ENCODE peak calls at places on chromosomes 7 and 10, in nine cellular contexts. One of them, this sample, is unnamed.

GRCh38 chr10:31033166-31033565 is 1.5 kb upstream of the ZNF438 start:
- DNase-seq in left lobe of liver: no peak
- DNase-seq in NCI-H2029: no peak
- DNase-seq in iPS DF 19.7: no peak
- DNase-seq in AG09309: no peak
- DNase-seq in non-pigmented ciliary epithelial cell: no peak
- DNase-seq in tibial artery: no peak
- DNase-seq in activated CD4-positive, alpha-beta T cell treated with anti-CD3 and anti-CD28 coated beads for 24 hours: no peak
- DNase-seq in stromal cell of bone marrow: no peak
- DNase-seq in this sample: no peak

GRCh38 chr10:91349381-91349780 is 60.8 kb upstream of the HECTD2 start:
- DNase-seq in left lobe of liver: no peak
- DNase-seq in iPS DF 19.7: no peak
- DNase-seq in non-pigmented ciliary epithelial cell: peak
- DNase-seq in stromal cell of bone marrow: peak
- DNase-seq in tibial artery: peak
- DNase-seq in AG09309: peak
- DNase-seq in NCI-H2029: no peak
- DNase-seq in activated CD4-positive, alpha-beta T cell treated with anti-CD3 and anti-CD28 coated beads for 24 hours: no peak
- DNase-seq in this sample: no peak

GRCh38 chr10:93437946-93438795 is 44.0 kb downstream of the MYOF start:
- DNase-seq in NCI-H2029: no peak
- DNase-seq in activated CD4-positive, alpha-beta T cell treated with anti-CD3 and anti-CD28 coated beads for 24 hours: no peak
- DNase-seq in iPS DF 19.7: no peak
- DNase-seq in non-pigmented ciliary epithelial cell: peak
- DNase-seq in AG09309: no peak
- DNase-seq in tibial artery: no peak
- DNase-seq in stromal cell of bone marrow: no peak
- DNase-seq in left lobe of liver: no peak
- DNase-seq in this sample: no peak

GRCh38 chr10:113047605-113047962 is 97.5 kb downstream of the TCF7L2 start:
- DNase-seq in non-pigmented ciliary epithelial cell: no peak
- DNase-seq in activated CD4-positive, alpha-beta T cell treated with anti-CD3 and anti-CD28 coated beads for 24 hours: no peak
- DNase-seq in AG09309: no peak
- DNase-seq in NCI-H2029: no peak
- DNase-seq in left lobe of liver: no peak
- DNase-seq in tibial artery: peak
- DNase-seq in iPS DF 19.7: no peak
- DNase-seq in stromal cell of bone marrow: peak
- DNase-seq in this sample: no peak

GRCh38 chr7:156829669-156830336 is 63.2 kb downstream of the LMBR1 start:
- DNase-seq in stromal cell of bone marrow: no peak
- DNase-seq in left lobe of liver: no peak
- DNase-seq in non-pigmented ciliary epithelial cell: no peak
- DNase-seq in activated CD4-positive, alpha-beta T cell treated with anti-CD3 and anti-CD28 coated beads for 24 hours: no peak
- DNase-seq in tibial artery: no peak
- DNase-seq in AG09309: no peak
- DNase-seq in NCI-H2029: no peak
- DNase-seq in iPS DF 19.7: no peak
- DNase-seq in this sample: no peak

GRCh38 chr7:37759519-37759918 is 76.0 kb downstream of the GPR141 start:
- DNase-seq in left lobe of liver: no peak
- DNase-seq in stromal cell of bone marrow: no peak
- DNase-seq in NCI-H2029: no peak
- DNase-seq in tibial artery: no peak
- DNase-seq in iPS DF 19.7: no peak
- DNase-seq in non-pigmented ciliary epithelial cell: no peak
- DNase-seq in activated CD4-positive, alpha-beta T cell treated with anti-CD3 and anti-CD28 coated beads for 24 hours: no peak
- DNase-seq in AG09309: no peak
- DNase-seq in this sample: no peak

GRCh38 chr7:106947244-106947728 is 82.2 kb downstream of the PIK3CG start:
- DNase-seq in tibial artery: no peak
- DNase-seq in iPS DF 19.7: peak
- DNase-seq in activated CD4-positive, alpha-beta T cell treated with anti-CD3 and anti-CD28 coated beads for 24 hours: peak
- DNase-seq in left lobe of liver: no peak
- DNase-seq in NCI-H2029: peak
- DNase-seq in stromal cell of bone marrow: peak
- DNase-seq in AG09309: peak
- DNase-seq in non-pigmented ciliary epithelial cell: peak
- DNase-seq in this sample: no peak

GRCh38 chr7:135177021-135177696 is 6.7 kb upstream of the CYREN start:
- DNase-seq in left lobe of liver: no peak
- DNase-seq in activated CD4-positive, alpha-beta T cell treated with anti-CD3 and anti-CD28 coated beads for 24 hours: no peak
- DNase-seq in iPS DF 19.7: peak
- DNase-seq in stromal cell of bone marrow: no peak
- DNase-seq in AG09309: no peak
- DNase-seq in tibial artery: no peak
- DNase-seq in NCI-H2029: no peak
- DNase-seq in non-pigmented ciliary epithelial cell: no peak
- DNase-seq in this sample: no peak

GRCh38 chr7:91582799-91583230 is 297.7 kb downstream of the MTERF1 start:
- DNase-seq in NCI-H2029: no peak
- DNase-seq in non-pigmented ciliary epithelial cell: no peak
- DNase-seq in activated CD4-positive, alpha-beta T cell treated with anti-CD3 and anti-CD28 coated beads for 24 hours: no peak
- DNase-seq in AG09309: no peak
- DNase-seq in iPS DF 19.7: no peak
- DNase-seq in stromal cell of bone marrow: no peak
- DNase-seq in tibial artery: no peak
- DNase-seq in left lobe of liver: no peak
- DNase-seq in this sample: no peak

GRCh38 chr7:80736371-80736770 is 97.9 kb downstream of the CD36 start:
- DNase-seq in stromal cell of bone marrow: no peak
- DNase-seq in AG09309: no peak
- DNase-seq in iPS DF 19.7: no peak
- DNase-seq in activated CD4-positive, alpha-beta T cell treated with anti-CD3 and anti-CD28 coated beads for 24 hours: no peak
- DNase-seq in tibial artery: no peak
- DNase-seq in NCI-H2029: no peak
- DNase-seq in non-pigmented ciliary epithelial cell: no peak
- DNase-seq in left lobe of liver: no peak
- DNase-seq in this sample: no peak

GRCh38 chr10:62903828-62904227 is 87.7 kb upstream of the EGR2 start:
- DNase-seq in AG09309: no peak
- DNase-seq in NCI-H2029: no peak
- DNase-seq in left lobe of liver: no peak
- DNase-seq in activated CD4-positive, alpha-beta T cell treated with anti-CD3 and anti-CD28 coated beads for 24 hours: no peak
- DNase-seq in iPS DF 19.7: no peak
- DNase-seq in tibial artery: no peak
- DNase-seq in non-pigmented ciliary epithelial cell: no peak
- DNase-seq in stromal cell of bone marrow: no peak
- DNase-seq in this sample: no peak

GRCh38 chr10:103431902-103432301 is 20.3 kb downstream of the CALHM2 start:
- DNase-seq in activated CD4-positive, alpha-beta T cell treated with anti-CD3 and anti-CD28 coated beads for 24 hours: no peak
- DNase-seq in left lobe of liver: no peak
- DNase-seq in AG09309: no peak
- DNase-seq in non-pigmented ciliary epithelial cell: no peak
- DNase-seq in tibial artery: peak
- DNase-seq in NCI-H2029: no peak
- DNase-seq in iPS DF 19.7: no peak
- DNase-seq in stromal cell of bone marrow: no peak
- DNase-seq in this sample: no peak

GRCh38 chr10:131311661-131312260 is at the start of gene TCERG1L:
- DNase-seq in AG09309: no peak
- DNase-seq in non-pigmented ciliary epithelial cell: no peak
- DNase-seq in iPS DF 19.7: no peak
- DNase-seq in left lobe of liver: no peak
- DNase-seq in stromal cell of bone marrow: no peak
- DNase-seq in activated CD4-positive, alpha-beta T cell treated with anti-CD3 and anti-CD28 coated beads for 24 hours: no peak
- DNase-seq in NCI-H2029: peak
- DNase-seq in tibial artery: no peak
- DNase-seq in this sample: no peak

GRCh38 chr10:78756604-78757442 is 311.9 kb upstream of the ZMIZ1 start:
- DNase-seq in tibial artery: peak
- DNase-seq in stromal cell of bone marrow: peak
- DNase-seq in AG09309: peak
- DNase-seq in left lobe of liver: peak
- DNase-seq in NCI-H2029: no peak
- DNase-seq in activated CD4-positive, alpha-beta T cell treated with anti-CD3 and anti-CD28 coated beads for 24 hours: peak
- DNase-seq in non-pigmented ciliary epithelial cell: peak
- DNase-seq in iPS DF 19.7: no peak
- DNase-seq in this sample: peak

GRCh38 chr10:70323143-70323696 is 39.4 kb upstream of the NPFFR1 start:
- DNase-seq in left lobe of liver: no peak
- DNase-seq in NCI-H2029: no peak
- DNase-seq in tibial artery: peak
- DNase-seq in stromal cell of bone marrow: no peak
- DNase-seq in AG09309: no peak
- DNase-seq in iPS DF 19.7: no peak
- DNase-seq in activated CD4-positive, alpha-beta T cell treated with anti-CD3 and anti-CD28 coated beads for 24 hours: no peak
- DNase-seq in non-pigmented ciliary epithelial cell: no peak
- DNase-seq in this sample: no peak

GRCh38 chr7:27905951-27906350 is 166.0 kb downstream of the TAX1BP1 start:
- DNase-seq in non-pigmented ciliary epithelial cell: no peak
- DNase-seq in activated CD4-positive, alpha-beta T cell treated with anti-CD3 and anti-CD28 coated beads for 24 hours: no peak
- DNase-seq in tibial artery: no peak
- DNase-seq in left lobe of liver: no peak
- DNase-seq in stromal cell of bone marrow: no peak
- DNase-seq in NCI-H2029: no peak
- DNase-seq in iPS DF 19.7: no peak
- DNase-seq in AG09309: no peak
- DNase-seq in this sample: no peak

GRCh38 chr7:72335561-72336381 is 76.4 kb downstream of the CALN1 start:
- DNase-seq in iPS DF 19.7: no peak
- DNase-seq in NCI-H2029: no peak
- DNase-seq in activated CD4-positive, alpha-beta T cell treated with anti-CD3 and anti-CD28 coated beads for 24 hours: no peak
- DNase-seq in non-pigmented ciliary epithelial cell: no peak
- DNase-seq in AG09309: no peak
- DNase-seq in tibial artery: no peak
- DNase-seq in left lobe of liver: no peak
- DNase-seq in stromal cell of bone marrow: no peak
- DNase-seq in this sample: no peak

GRCh38 chr7:5508698-5509097 is 85.1 kb upstream of the TNRC18 start:
- DNase-seq in tibial artery: no peak
- DNase-seq in stromal cell of bone marrow: no peak
- DNase-seq in AG09309: no peak
- DNase-seq in activated CD4-positive, alpha-beta T cell treated with anti-CD3 and anti-CD28 coated beads for 24 hours: no peak
- DNase-seq in non-pigmented ciliary epithelial cell: no peak
- DNase-seq in left lobe of liver: no peak
- DNase-seq in NCI-H2029: no peak
- DNase-seq in iPS DF 19.7: no peak
- DNase-seq in this sample: no peak

GRCh38 chr10:51137741-51138529 is 63.6 kb downstream of the PRKG1 start:
- DNase-seq in stromal cell of bone marrow: peak
- DNase-seq in left lobe of liver: no peak
- DNase-seq in tibial artery: no peak
- DNase-seq in AG09309: peak
- DNase-seq in non-pigmented ciliary epithelial cell: no peak
- DNase-seq in NCI-H2029: no peak
- DNase-seq in iPS DF 19.7: no peak
- DNase-seq in activated CD4-positive, alpha-beta T cell treated with anti-CD3 and anti-CD28 coated beads for 24 hours: no peak
- DNase-seq in this sample: no peak

GRCh38 chr10:29304259-29305030 is 15.6 kb downstream of the LYZL1 start:
- DNase-seq in activated CD4-positive, alpha-beta T cell treated with anti-CD3 and anti-CD28 coated beads for 24 hours: no peak
- DNase-seq in iPS DF 19.7: no peak
- DNase-seq in tibial artery: peak
- DNase-seq in NCI-H2029: peak
- DNase-seq in left lobe of liver: peak
- DNase-seq in AG09309: peak
- DNase-seq in stromal cell of bone marrow: peak
- DNase-seq in non-pigmented ciliary epithelial cell: peak
- DNase-seq in this sample: no peak

GRCh38 chr10:131000737-131001136 is 310.8 kb downstream of the TCERG1L start:
- DNase-seq in NCI-H2029: no peak
- DNase-seq in AG09309: no peak
- DNase-seq in tibial artery: no peak
- DNase-seq in stromal cell of bone marrow: no peak
- DNase-seq in left lobe of liver: no peak
- DNase-seq in non-pigmented ciliary epithelial cell: no peak
- DNase-seq in activated CD4-positive, alpha-beta T cell treated with anti-CD3 and anti-CD28 coated beads for 24 hours: no peak
- DNase-seq in iPS DF 19.7: no peak
- DNase-seq in this sample: no peak

GRCh38 chr10:119786117-119786769 is 60.4 kb downstream of the INPP5F start:
- DNase-seq in left lobe of liver: no peak
- DNase-seq in activated CD4-positive, alpha-beta T cell treated with anti-CD3 and anti-CD28 coated beads for 24 hours: no peak
- DNase-seq in tibial artery: no peak
- DNase-seq in non-pigmented ciliary epithelial cell: peak
- DNase-seq in iPS DF 19.7: peak
- DNase-seq in stromal cell of bone marrow: no peak
- DNase-seq in NCI-H2029: peak
- DNase-seq in AG09309: no peak
- DNase-seq in this sample: peak

GRCh38 chr10:104445359-104445758 is 91.7 kb downstream of the CFAP58 start:
- DNase-seq in iPS DF 19.7: no peak
- DNase-seq in activated CD4-positive, alpha-beta T cell treated with anti-CD3 and anti-CD28 coated beads for 24 hours: no peak
- DNase-seq in left lobe of liver: no peak
- DNase-seq in AG09309: peak
- DNase-seq in non-pigmented ciliary epithelial cell: peak
- DNase-seq in stromal cell of bone marrow: no peak
- DNase-seq in NCI-H2029: no peak
- DNase-seq in tibial artery: no peak
- DNase-seq in this sample: no peak

GRCh38 chr10:129531969-129532660 is 65.1 kb downstream of the MGMT start:
- DNase-seq in AG09309: peak
- DNase-seq in non-pigmented ciliary epithelial cell: peak
- DNase-seq in NCI-H2029: no peak
- DNase-seq in tibial artery: no peak
- DNase-seq in left lobe of liver: no peak
- DNase-seq in stromal cell of bone marrow: no peak
- DNase-seq in activated CD4-positive, alpha-beta T cell treated with anti-CD3 and anti-CD28 coated beads for 24 hours: no peak
- DNase-seq in iPS DF 19.7: no peak
- DNase-seq in this sample: no peak

GRCh38 chr10:77328272-77328816 is 309.3 kb downstream of the KCNMA1 start:
- DNase-seq in NCI-H2029: no peak
- DNase-seq in tibial artery: no peak
- DNase-seq in activated CD4-positive, alpha-beta T cell treated with anti-CD3 and anti-CD28 coated beads for 24 hours: no peak
- DNase-seq in non-pigmented ciliary epithelial cell: no peak
- DNase-seq in iPS DF 19.7: no peak
- DNase-seq in left lobe of liver: no peak
- DNase-seq in AG09309: no peak
- DNase-seq in stromal cell of bone marrow: no peak
- DNase-seq in this sample: no peak

GRCh38 chr10:73889014-73889413 is 14.7 kb upstream of the CAMK2G start:
- DNase-seq in activated CD4-positive, alpha-beta T cell treated with anti-CD3 and anti-CD28 coated beads for 24 hours: no peak
- DNase-seq in iPS DF 19.7: no peak
- DNase-seq in stromal cell of bone marrow: peak
- DNase-seq in tibial artery: peak
- DNase-seq in NCI-H2029: no peak
- DNase-seq in non-pigmented ciliary epithelial cell: no peak
- DNase-seq in left lobe of liver: no peak
- DNase-seq in AG09309: peak
- DNase-seq in this sample: peak

GRCh38 chr10:36499696-36500095 is 625.7 kb upstream of the ANKRD30A start:
- DNase-seq in activated CD4-positive, alpha-beta T cell treated with anti-CD3 and anti-CD28 coated beads for 24 hours: no peak
- DNase-seq in AG09309: peak
- DNase-seq in NCI-H2029: no peak
- DNase-seq in tibial artery: no peak
- DNase-seq in left lobe of liver: no peak
- DNase-seq in stromal cell of bone marrow: no peak
- DNase-seq in iPS DF 19.7: no peak
- DNase-seq in non-pigmented ciliary epithelial cell: no peak
- DNase-seq in this sample: no peak

GRCh38 chr10:68112837-68113236 is 3.5 kb downstream of the MYPN start:
- DNase-seq in AG09309: no peak
- DNase-seq in left lobe of liver: no peak
- DNase-seq in non-pigmented ciliary epithelial cell: no peak
- DNase-seq in activated CD4-positive, alpha-beta T cell treated with anti-CD3 and anti-CD28 coated beads for 24 hours: no peak
- DNase-seq in tibial artery: no peak
- DNase-seq in iPS DF 19.7: no peak
- DNase-seq in NCI-H2029: no peak
- DNase-seq in stromal cell of bone marrow: no peak
- DNase-seq in this sample: no peak

GRCh38 chr10:17989908-17990767 is 38.4 kb downstream of the SLC39A12 start:
- DNase-seq in AG09309: peak
- DNase-seq in iPS DF 19.7: no peak
- DNase-seq in left lobe of liver: no peak
- DNase-seq in activated CD4-positive, alpha-beta T cell treated with anti-CD3 and anti-CD28 coated beads for 24 hours: no peak
- DNase-seq in NCI-H2029: no peak
- DNase-seq in tibial artery: no peak
- DNase-seq in stromal cell of bone marrow: peak
- DNase-seq in non-pigmented ciliary epithelial cell: peak
- DNase-seq in this sample: no peak

GRCh38 chr10:92290076-92290836 is 622 bp downstream of the CPEB3 start:
- DNase-seq in stromal cell of bone marrow: no peak
- DNase-seq in left lobe of liver: peak
- DNase-seq in iPS DF 19.7: no peak
- DNase-seq in tibial artery: peak
- DNase-seq in AG09309: no peak
- DNase-seq in NCI-H2029: peak
- DNase-seq in activated CD4-positive, alpha-beta T cell treated with anti-CD3 and anti-CD28 coated beads for 24 hours: peak
- DNase-seq in non-pigmented ciliary epithelial cell: no peak
- DNase-seq in this sample: no peak

GRCh38 chr7:26515462-26515861 is 223.8 kb downstream of the SNX10 start:
- DNase-seq in non-pigmented ciliary epithelial cell: no peak
- DNase-seq in AG09309: no peak
- DNase-seq in NCI-H2029: peak
- DNase-seq in iPS DF 19.7: no peak
- DNase-seq in tibial artery: no peak
- DNase-seq in activated CD4-positive, alpha-beta T cell treated with anti-CD3 and anti-CD28 coated beads for 24 hours: no peak
- DNase-seq in left lobe of liver: peak
- DNase-seq in stromal cell of bone marrow: no peak
- DNase-seq in this sample: no peak